ENCODE peak calls at places on chromosomes 5 and 9, in nine cellular contexts. One of them, this sample, is unnamed.

GRCh38 chr5:175602171-175602570 is 55.7 kb upstream of the HRH2 start:
- DNase-seq in NCI-H510A treated with DMSO at 0.1 percent for 48 hours: no peak
- DNase-seq in uterus: no peak
- DNase-seq in posterior cingulate gyrus: no peak
- DNase-seq in fibroblast of villous mesenchyme: no peak
- DNase-seq in T-helper 9 cell: no peak
- DNase-seq in activated T-helper 1 cell treated with anti-CD3 and anti-CD28 coated beads, Interleukin-12 subunit alpha, Interleukin-12 subunit beta, Interleukin-2, Interleukin-4 antibody, amounts not matched to agents 30 ng/mL and 10 ng/mL and 1 ng/mL, durations not matched to agents 14 hours and 24 hours and 36 hours: no peak
- DNase-seq in NCI-H345: no peak
- DNase-seq in PC-3: no peak
- DNase-seq in this sample: no peak

GRCh38 chr5:109394806-109395205 is 15.0 kb downstream of the PJA2 start:
- DNase-seq in NCI-H510A treated with DMSO at 0.1 percent for 48 hours: no peak
- DNase-seq in uterus: no peak
- DNase-seq in posterior cingulate gyrus: no peak
- DNase-seq in fibroblast of villous mesenchyme: no peak
- DNase-seq in T-helper 9 cell: no peak
- DNase-seq in activated T-helper 1 cell treated with anti-CD3 and anti-CD28 coated beads, Interleukin-12 subunit alpha, Interleukin-12 subunit beta, Interleukin-2, Interleukin-4 antibody, amounts not matched to agents 30 ng/mL and 10 ng/mL and 1 ng/mL, durations not matched to agents 14 hours and 24 hours and 36 hours: no peak
- DNase-seq in NCI-H345: no peak
- DNase-seq in PC-3: no peak
- DNase-seq in this sample: no peak

GRCh38 chr5:81286059-81286617 is 15.2 kb upstream of the ZCCHC9 start:
- DNase-seq in NCI-H510A treated with DMSO at 0.1 percent for 48 hours: no peak
- DNase-seq in uterus: no peak
- DNase-seq in posterior cingulate gyrus: peak
- DNase-seq in fibroblast of villous mesenchyme: no peak
- DNase-seq in T-helper 9 cell: no peak
- DNase-seq in activated T-helper 1 cell treated with anti-CD3 and anti-CD28 coated beads, Interleukin-12 subunit alpha, Interleukin-12 subunit beta, Interleukin-2, Interleukin-4 antibody, amounts not matched to agents 30 ng/mL and 10 ng/mL and 1 ng/mL, durations not matched to agents 14 hours and 24 hours and 36 hours: no peak
- DNase-seq in NCI-H345: no peak
- DNase-seq in PC-3: no peak
- DNase-seq in this sample: no peak

GRCh38 chr5:141430332-141431113 is at the start of gene PCDHGA12:
- DNase-seq in NCI-H510A treated with DMSO at 0.1 percent for 48 hours: no peak
- DNase-seq in uterus: peak
- DNase-seq in posterior cingulate gyrus: no peak
- DNase-seq in fibroblast of villous mesenchyme: peak
- DNase-seq in T-helper 9 cell: no peak
- DNase-seq in activated T-helper 1 cell treated with anti-CD3 and anti-CD28 coated beads, Interleukin-12 subunit alpha, Interleukin-12 subunit beta, Interleukin-2, Interleukin-4 antibody, amounts not matched to agents 30 ng/mL and 10 ng/mL and 1 ng/mL, durations not matched to agents 14 hours and 24 hours and 36 hours: no peak
- DNase-seq in NCI-H345: no peak
- DNase-seq in PC-3: no peak
- DNase-seq in this sample: no peak

GRCh38 chr9:76996700-76997099 is 22.8 kb upstream of the FOXB2 start:
- DNase-seq in NCI-H510A treated with DMSO at 0.1 percent for 48 hours: peak
- DNase-seq in uterus: peak
- DNase-seq in posterior cingulate gyrus: peak
- DNase-seq in fibroblast of villous mesenchyme: peak
- DNase-seq in T-helper 9 cell: no peak
- DNase-seq in activated T-helper 1 cell treated with anti-CD3 and anti-CD28 coated beads, Interleukin-12 subunit alpha, Interleukin-12 subunit beta, Interleukin-2, Interleukin-4 antibody, amounts not matched to agents 30 ng/mL and 10 ng/mL and 1 ng/mL, durations not matched to agents 14 hours and 24 hours and 36 hours: no peak
- DNase-seq in NCI-H345: no peak
- DNase-seq in PC-3: peak
- DNase-seq in this sample: no peak

GRCh38 chr5:165459232-165459631 is 1953.8 kb downstream of the MAT2B start:
- DNase-seq in NCI-H510A treated with DMSO at 0.1 percent for 48 hours: no peak
- DNase-seq in uterus: no peak
- DNase-seq in posterior cingulate gyrus: no peak
- DNase-seq in fibroblast of villous mesenchyme: no peak
- DNase-seq in T-helper 9 cell: no peak
- DNase-seq in activated T-helper 1 cell treated with anti-CD3 and anti-CD28 coated beads, Interleukin-12 subunit alpha, Interleukin-12 subunit beta, Interleukin-2, Interleukin-4 antibody, amounts not matched to agents 30 ng/mL and 10 ng/mL and 1 ng/mL, durations not matched to agents 14 hours and 24 hours and 36 hours: no peak
- DNase-seq in NCI-H345: no peak
- DNase-seq in PC-3: no peak
- DNase-seq in this sample: no peak

GRCh38 chr5:99248066-99248465 is 319.3 kb upstream of the CHD1 start:
- DNase-seq in NCI-H510A treated with DMSO at 0.1 percent for 48 hours: no peak
- DNase-seq in uterus: no peak
- DNase-seq in posterior cingulate gyrus: no peak
- DNase-seq in fibroblast of villous mesenchyme: no peak
- DNase-seq in T-helper 9 cell: no peak
- DNase-seq in activated T-helper 1 cell treated with anti-CD3 and anti-CD28 coated beads, Interleukin-12 subunit alpha, Interleukin-12 subunit beta, Interleukin-2, Interleukin-4 antibody, amounts not matched to agents 30 ng/mL and 10 ng/mL and 1 ng/mL, durations not matched to agents 14 hours and 24 hours and 36 hours: no peak
- DNase-seq in NCI-H345: no peak
- DNase-seq in PC-3: no peak
- DNase-seq in this sample: no peak

GRCh38 chr9:113570749-113571711 is 107.5 kb downstream of the RGS3 start:
- DNase-seq in NCI-H510A treated with DMSO at 0.1 percent for 48 hours: no peak
- DNase-seq in uterus: no peak
- DNase-seq in posterior cingulate gyrus: no peak
- DNase-seq in fibroblast of villous mesenchyme: peak
- DNase-seq in T-helper 9 cell: no peak
- DNase-seq in activated T-helper 1 cell treated with anti-CD3 and anti-CD28 coated beads, Interleukin-12 subunit alpha, Interleukin-12 subunit beta, Interleukin-2, Interleukin-4 antibody, amounts not matched to agents 30 ng/mL and 10 ng/mL and 1 ng/mL, durations not matched to agents 14 hours and 24 hours and 36 hours: no peak
- DNase-seq in NCI-H345: no peak
- DNase-seq in PC-3: peak
- DNase-seq in this sample: no peak

GRCh38 chr5:126745259-126745992 is 31.5 kb upstream of the LMNB1 start:
- DNase-seq in NCI-H510A treated with DMSO at 0.1 percent for 48 hours: no peak
- DNase-seq in uterus: no peak
- DNase-seq in posterior cingulate gyrus: no peak
- DNase-seq in fibroblast of villous mesenchyme: no peak
- DNase-seq in T-helper 9 cell: no peak
- DNase-seq in activated T-helper 1 cell treated with anti-CD3 and anti-CD28 coated beads, Interleukin-12 subunit alpha, Interleukin-12 subunit beta, Interleukin-2, Interleukin-4 antibody, amounts not matched to agents 30 ng/mL and 10 ng/mL and 1 ng/mL, durations not matched to agents 14 hours and 24 hours and 36 hours: no peak
- DNase-seq in NCI-H345: peak
- DNase-seq in PC-3: no peak
- DNase-seq in this sample: no peak

GRCh38 chr5:75667586-75667985 is 49.7 kb downstream of the POC5 start:
- DNase-seq in NCI-H510A treated with DMSO at 0.1 percent for 48 hours: no peak
- DNase-seq in uterus: no peak
- DNase-seq in posterior cingulate gyrus: no peak
- DNase-seq in fibroblast of villous mesenchyme: no peak
- DNase-seq in T-helper 9 cell: no peak
- DNase-seq in activated T-helper 1 cell treated with anti-CD3 and anti-CD28 coated beads, Interleukin-12 subunit alpha, Interleukin-12 subunit beta, Interleukin-2, Interleukin-4 antibody, amounts not matched to agents 30 ng/mL and 10 ng/mL and 1 ng/mL, durations not matched to agents 14 hours and 24 hours and 36 hours: no peak
- DNase-seq in NCI-H345: no peak
- DNase-seq in PC-3: no peak
- DNase-seq in this sample: no peak

GRCh38 chr5:124342586-124342985 is 403.9 kb downstream of the ZNF608 start:
- DNase-seq in NCI-H510A treated with DMSO at 0.1 percent for 48 hours: no peak
- DNase-seq in uterus: peak
- DNase-seq in posterior cingulate gyrus: no peak
- DNase-seq in fibroblast of villous mesenchyme: peak
- DNase-seq in T-helper 9 cell: no peak
- DNase-seq in activated T-helper 1 cell treated with anti-CD3 and anti-CD28 coated beads, Interleukin-12 subunit alpha, Interleukin-12 subunit beta, Interleukin-2, Interleukin-4 antibody, amounts not matched to agents 30 ng/mL and 10 ng/mL and 1 ng/mL, durations not matched to agents 14 hours and 24 hours and 36 hours: no peak
- DNase-seq in NCI-H345: no peak
- DNase-seq in PC-3: no peak
- DNase-seq in this sample: no peak

GRCh38 chr5:95734916-95735315 is 3.8 kb downstream of the RHOBTB3 start:
- DNase-seq in NCI-H510A treated with DMSO at 0.1 percent for 48 hours: no peak
- DNase-seq in uterus: no peak
- DNase-seq in posterior cingulate gyrus: no peak
- DNase-seq in fibroblast of villous mesenchyme: no peak
- DNase-seq in T-helper 9 cell: no peak
- DNase-seq in activated T-helper 1 cell treated with anti-CD3 and anti-CD28 coated beads, Interleukin-12 subunit alpha, Interleukin-12 subunit beta, Interleukin-2, Interleukin-4 antibody, amounts not matched to agents 30 ng/mL and 10 ng/mL and 1 ng/mL, durations not matched to agents 14 hours and 24 hours and 36 hours: no peak
- DNase-seq in NCI-H345: no peak
- DNase-seq in PC-3: no peak
- DNase-seq in this sample: no peak

GRCh38 chr9:108674766-108675530 is 180.8 kb downstream of the ACTL7B start:
- DNase-seq in NCI-H510A treated with DMSO at 0.1 percent for 48 hours: no peak
- DNase-seq in uterus: no peak
- DNase-seq in posterior cingulate gyrus: no peak
- DNase-seq in fibroblast of villous mesenchyme: no peak
- DNase-seq in T-helper 9 cell: no peak
- DNase-seq in activated T-helper 1 cell treated with anti-CD3 and anti-CD28 coated beads, Interleukin-12 subunit alpha, Interleukin-12 subunit beta, Interleukin-2, Interleukin-4 antibody, amounts not matched to agents 30 ng/mL and 10 ng/mL and 1 ng/mL, durations not matched to agents 14 hours and 24 hours and 36 hours: no peak
- DNase-seq in NCI-H345: no peak
- DNase-seq in PC-3: no peak
- DNase-seq in this sample: no peak

GRCh38 chr9:136328622-136329041 is 1.3 kb downstream of the GPSM1 start:
- DNase-seq in NCI-H510A treated with DMSO at 0.1 percent for 48 hours: no peak
- DNase-seq in uterus: no peak
- DNase-seq in posterior cingulate gyrus: peak
- DNase-seq in fibroblast of villous mesenchyme: peak
- DNase-seq in T-helper 9 cell: no peak
- DNase-seq in activated T-helper 1 cell treated with anti-CD3 and anti-CD28 coated beads, Interleukin-12 subunit alpha, Interleukin-12 subunit beta, Interleukin-2, Interleukin-4 antibody, amounts not matched to agents 30 ng/mL and 10 ng/mL and 1 ng/mL, durations not matched to agents 14 hours and 24 hours and 36 hours: no peak
- DNase-seq in NCI-H345: no peak
- DNase-seq in PC-3: no peak
- DNase-seq in this sample: no peak

GRCh38 chr9:113187935-113188595 is 33.0 kb downstream of the FKBP15 start:
- DNase-seq in NCI-H510A treated with DMSO at 0.1 percent for 48 hours: no peak
- DNase-seq in uterus: peak
- DNase-seq in posterior cingulate gyrus: no peak
- DNase-seq in fibroblast of villous mesenchyme: peak
- DNase-seq in T-helper 9 cell: no peak
- DNase-seq in activated T-helper 1 cell treated with anti-CD3 and anti-CD28 coated beads, Interleukin-12 subunit alpha, Interleukin-12 subunit beta, Interleukin-2, Interleukin-4 antibody, amounts not matched to agents 30 ng/mL and 10 ng/mL and 1 ng/mL, durations not matched to agents 14 hours and 24 hours and 36 hours: no peak
- DNase-seq in NCI-H345: no peak
- DNase-seq in PC-3: peak
- DNase-seq in this sample: peak

GRCh38 chr9:99296375-99296951 is 74.4 kb downstream of the SEC61B start:
- DNase-seq in NCI-H510A treated with DMSO at 0.1 percent for 48 hours: no peak
- DNase-seq in uterus: no peak
- DNase-seq in posterior cingulate gyrus: peak
- DNase-seq in fibroblast of villous mesenchyme: peak
- DNase-seq in T-helper 9 cell: peak
- DNase-seq in activated T-helper 1 cell treated with anti-CD3 and anti-CD28 coated beads, Interleukin-12 subunit alpha, Interleukin-12 subunit beta, Interleukin-2, Interleukin-4 antibody, amounts not matched to agents 30 ng/mL and 10 ng/mL and 1 ng/mL, durations not matched to agents 14 hours and 24 hours and 36 hours: no peak
- DNase-seq in NCI-H345: no peak
- DNase-seq in PC-3: no peak
- DNase-seq in this sample: no peak

GRCh38 chr5:15992918-15993317 is 186.7 kb downstream of the MARCHF11 start:
- DNase-seq in NCI-H510A treated with DMSO at 0.1 percent for 48 hours: no peak
- DNase-seq in uterus: no peak
- DNase-seq in posterior cingulate gyrus: no peak
- DNase-seq in fibroblast of villous mesenchyme: peak
- DNase-seq in T-helper 9 cell: no peak
- DNase-seq in activated T-helper 1 cell treated with anti-CD3 and anti-CD28 coated beads, Interleukin-12 subunit alpha, Interleukin-12 subunit beta, Interleukin-2, Interleukin-4 antibody, amounts not matched to agents 30 ng/mL and 10 ng/mL and 1 ng/mL, durations not matched to agents 14 hours and 24 hours and 36 hours: no peak
- DNase-seq in NCI-H345: no peak
- DNase-seq in PC-3: peak
- DNase-seq in this sample: no peak

GRCh38 chr5:153613143-153613542 is 122.7 kb downstream of the GRIA1 start:
- DNase-seq in NCI-H510A treated with DMSO at 0.1 percent for 48 hours: no peak
- DNase-seq in uterus: no peak
- DNase-seq in posterior cingulate gyrus: no peak
- DNase-seq in fibroblast of villous mesenchyme: no peak
- DNase-seq in T-helper 9 cell: no peak
- DNase-seq in activated T-helper 1 cell treated with anti-CD3 and anti-CD28 coated beads, Interleukin-12 subunit alpha, Interleukin-12 subunit beta, Interleukin-2, Interleukin-4 antibody, amounts not matched to agents 30 ng/mL and 10 ng/mL and 1 ng/mL, durations not matched to agents 14 hours and 24 hours and 36 hours: no peak
- DNase-seq in NCI-H345: peak
- DNase-seq in PC-3: peak
- DNase-seq in this sample: no peak

GRCh38 chr5:139446956-139447779 is 7.8 kb upstream of the DNAJC18 start:
- DNase-seq in NCI-H510A treated with DMSO at 0.1 percent for 48 hours: no peak
- DNase-seq in uterus: no peak
- DNase-seq in posterior cingulate gyrus: no peak
- DNase-seq in fibroblast of villous mesenchyme: no peak
- DNase-seq in T-helper 9 cell: no peak
- DNase-seq in activated T-helper 1 cell treated with anti-CD3 and anti-CD28 coated beads, Interleukin-12 subunit alpha, Interleukin-12 subunit beta, Interleukin-2, Interleukin-4 antibody, amounts not matched to agents 30 ng/mL and 10 ng/mL and 1 ng/mL, durations not matched to agents 14 hours and 24 hours and 36 hours: no peak
- DNase-seq in NCI-H345: no peak
- DNase-seq in PC-3: peak
- DNase-seq in this sample: no peak

GRCh38 chr9:134566936-134567335 is 74.7 kb upstream of the COL5A1 start:
- DNase-seq in NCI-H510A treated with DMSO at 0.1 percent for 48 hours: no peak
- DNase-seq in uterus: no peak
- DNase-seq in posterior cingulate gyrus: peak
- DNase-seq in fibroblast of villous mesenchyme: no peak
- DNase-seq in T-helper 9 cell: no peak
- DNase-seq in activated T-helper 1 cell treated with anti-CD3 and anti-CD28 coated beads, Interleukin-12 subunit alpha, Interleukin-12 subunit beta, Interleukin-2, Interleukin-4 antibody, amounts not matched to agents 30 ng/mL and 10 ng/mL and 1 ng/mL, durations not matched to agents 14 hours and 24 hours and 36 hours: no peak
- DNase-seq in NCI-H345: no peak
- DNase-seq in PC-3: no peak
- DNase-seq in this sample: no peak

GRCh38 chr5:174951151-174951780 is 226.9 kb downstream of the MSX2 start:
- DNase-seq in NCI-H510A treated with DMSO at 0.1 percent for 48 hours: peak
- DNase-seq in uterus: no peak
- DNase-seq in posterior cingulate gyrus: peak
- DNase-seq in fibroblast of villous mesenchyme: peak
- DNase-seq in T-helper 9 cell: peak
- DNase-seq in activated T-helper 1 cell treated with anti-CD3 and anti-CD28 coated beads, Interleukin-12 subunit alpha, Interleukin-12 subunit beta, Interleukin-2, Interleukin-4 antibody, amounts not matched to agents 30 ng/mL and 10 ng/mL and 1 ng/mL, durations not matched to agents 14 hours and 24 hours and 36 hours: peak
- DNase-seq in NCI-H345: peak
- DNase-seq in PC-3: peak
- DNase-seq in this sample: no peak

This sample was measured in SIG-M5.